ENCODE peak calls at places on chromosomes 16 and 17, in five cellular contexts. Z is fibroblast of mammary gland, V is bronchial epithelial cell, M is stomach, S is ovary. P is an unnamed sample.

GRCh38 chr17:48293319-48294192 is 136.5 kb downstream of the SKAP1 start:
- DNase-seq in Z (no peak), V (no peak), M (no peak), S (no peak), P (peak)

GRCh38 chr17:66210208-66210574 is 18.3 kb upstream of the CEP112 start:
- DNase-seq in Z (no peak), V (no peak), M (no peak), S (no peak), P (no peak)

GRCh38 chr16:48276102-48276501 is 28.8 kb upstream of the ABCC11 start:
- DNase-seq in Z (peak), V (no peak), M (no peak), S (no peak), P (peak)

GRCh38 chr17:8552582-8553320 is 77.8 kb downstream of the MYH10 start:
- DNase-seq in Z (peak), V (peak), M (no peak), S (no peak), P (no peak)

GRCh38 chr17:50097455-50097854 is 2.3 kb downstream of the PDK2 start:
- DNase-seq in Z (no peak), V (no peak), M (no peak), S (no peak), P (no peak)

GRCh38 chr16:10862432-10862831 is 14.6 kb upstream of the CIITA start:
- DNase-seq in Z (peak), V (peak), M (peak), S (no peak), P (peak)

GRCh38 chr17:41536741-41537613 is 8.9 kb upstream of the KRT19 start:
- DNase-seq in Z (no peak), V (no peak), M (no peak), S (no peak), P (no peak)

GRCh38 chr17:4858880-4859260 is 25.7 kb downstream of the MINK1 start:
- DNase-seq in Z (no peak), V (peak), M (peak), S (no peak), P (peak)

GRCh38 chr17:64017381-64017980 is 3.0 kb downstream of the ICAM2 start:
- DNase-seq in Z (no peak), V (no peak), M (no peak), S (no peak), P (no peak)

GRCh38 chr16:28098959-28099945 is 35.7 kb upstream of the GSG1L start:
- DNase-seq in Z (no peak), V (no peak), M (no peak), S (no peak), P (no peak)
- TF ChIP-seq CTCF in Z (no peak), V (no peak), M (no peak), S (no peak), P (no peak)

DNA sequence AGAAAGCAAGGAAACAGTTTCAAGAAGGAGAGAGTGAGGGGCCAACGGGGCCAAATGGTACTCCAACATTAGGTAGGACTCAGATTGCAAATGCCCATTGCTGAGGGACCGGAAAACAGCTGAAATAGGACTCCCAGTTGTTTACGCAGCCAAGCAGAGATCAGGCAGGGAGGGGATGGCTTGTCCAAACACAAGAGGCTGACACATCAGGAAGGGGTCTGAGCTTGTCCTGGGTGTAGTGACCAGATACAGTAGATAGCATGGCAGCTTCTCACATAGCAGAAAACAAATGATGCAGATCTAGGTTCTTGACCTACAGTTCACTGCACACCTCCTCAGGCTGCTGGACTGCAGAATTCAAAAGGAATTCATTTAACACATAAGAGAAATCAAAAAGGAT is 74.4 kb upstream of the MYOCD start:
- DNase-seq in Z (no peak), V (peak), M (no peak), S (no peak), P (peak)
- H3K4me3 ChIP-seq in Z (no peak), V (no peak), M (no peak), S (no peak), P (no peak)

DNA sequence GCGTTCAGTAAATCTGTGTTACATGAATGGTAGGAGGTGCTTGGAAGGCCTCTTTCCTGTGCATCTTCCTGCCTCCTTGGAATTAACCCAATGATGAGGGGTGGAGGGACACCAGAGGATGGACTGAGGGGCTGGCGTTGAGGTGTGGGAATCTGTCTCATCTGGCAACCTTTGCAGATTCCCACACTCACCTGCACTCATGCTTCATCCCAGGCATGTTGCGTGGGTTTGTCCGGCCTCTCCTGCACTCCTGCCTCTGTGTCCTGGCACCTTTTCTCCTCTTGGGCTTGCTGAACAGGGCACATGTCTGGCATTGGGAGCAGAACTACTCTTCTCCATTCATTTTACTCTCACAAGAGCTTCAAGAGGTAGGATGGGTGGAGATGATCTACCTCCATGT is 3.1 kb upstream of the IGFBP4 start:
- DNase-seq in Z (no peak), V (no peak), M (no peak), S (no peak), P (no peak)
- TF ChIP-seq CTCF in Z (no peak), V (no peak), M (no peak), S (no peak), P (no peak)

DNA sequence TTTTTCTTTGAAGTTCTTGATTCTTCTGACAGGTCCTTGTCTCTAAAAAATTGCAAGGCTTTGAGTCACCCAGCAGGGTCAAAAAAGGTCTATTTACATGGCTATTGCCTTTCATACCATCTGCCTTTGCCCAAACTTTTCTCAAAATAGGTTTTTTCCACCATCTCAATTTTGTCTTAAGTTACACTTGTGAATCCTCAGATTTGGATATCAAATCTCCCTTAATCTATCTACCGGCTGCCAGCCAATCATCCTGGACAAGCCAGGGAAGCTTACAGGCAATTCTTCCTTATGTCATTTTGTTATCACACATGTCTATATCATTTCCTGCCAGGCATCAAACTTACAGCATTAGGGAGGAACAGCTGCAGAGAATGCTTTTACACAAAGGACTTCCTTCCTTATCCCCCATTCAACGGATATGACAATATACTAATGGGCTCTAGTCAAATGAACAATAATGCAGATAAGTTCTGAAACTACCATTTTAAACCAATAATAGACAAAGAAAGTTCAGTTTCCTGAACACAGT is 104.1 kb upstream of the CORO6 start:
- DNase-seq in Z (peak), V (peak), M (no peak), S (no peak), P (peak)
- H3K4me3 ChIP-seq in Z (no peak), V (no peak), M (no peak), S (no peak), P (no peak)

GRCh38 chr17:55005520-55005919 is 37.0 kb downstream of the STXBP4 start:
- DNase-seq in Z (peak), V (peak), M (no peak), S (no peak), P (peak)
- TF ChIP-seq CTCF in Z (peak), V (peak), M (peak), S (no peak), P (peak)

GRCh38 chr17:43020789-43021738 is 1.1 kb downstream of the VAT1 start:
- DNase-seq in Z (peak), V (peak), M (peak), S (peak), P (peak)

GRCh38 chr17:43019418-43019817 is 2.8 kb downstream of the VAT1 start:
- DNase-seq in Z (peak), V (no peak), M (no peak), S (peak), P (no peak)

GRCh38 chr17:43018932-43019331 is 3.3 kb downstream of the VAT1 start:
- DNase-seq in Z (peak), V (no peak), M (no peak), S (no peak), P (no peak)

GRCh38 chr17:43021739-43022512 is at the start of gene VAT1:
- DNase-seq in Z (peak), V (peak), M (peak), S (peak), P (peak)

GRCh38 chr17:43020030-43020621 is 2.1 kb downstream of the VAT1 start:
- DNase-seq in Z (peak), V (no peak), M (no peak), S (no peak), P (no peak)
- H3K4me3 ChIP-seq in Z (peak), V (no peak), M (peak), S (no peak), P (no peak)

DNA sequence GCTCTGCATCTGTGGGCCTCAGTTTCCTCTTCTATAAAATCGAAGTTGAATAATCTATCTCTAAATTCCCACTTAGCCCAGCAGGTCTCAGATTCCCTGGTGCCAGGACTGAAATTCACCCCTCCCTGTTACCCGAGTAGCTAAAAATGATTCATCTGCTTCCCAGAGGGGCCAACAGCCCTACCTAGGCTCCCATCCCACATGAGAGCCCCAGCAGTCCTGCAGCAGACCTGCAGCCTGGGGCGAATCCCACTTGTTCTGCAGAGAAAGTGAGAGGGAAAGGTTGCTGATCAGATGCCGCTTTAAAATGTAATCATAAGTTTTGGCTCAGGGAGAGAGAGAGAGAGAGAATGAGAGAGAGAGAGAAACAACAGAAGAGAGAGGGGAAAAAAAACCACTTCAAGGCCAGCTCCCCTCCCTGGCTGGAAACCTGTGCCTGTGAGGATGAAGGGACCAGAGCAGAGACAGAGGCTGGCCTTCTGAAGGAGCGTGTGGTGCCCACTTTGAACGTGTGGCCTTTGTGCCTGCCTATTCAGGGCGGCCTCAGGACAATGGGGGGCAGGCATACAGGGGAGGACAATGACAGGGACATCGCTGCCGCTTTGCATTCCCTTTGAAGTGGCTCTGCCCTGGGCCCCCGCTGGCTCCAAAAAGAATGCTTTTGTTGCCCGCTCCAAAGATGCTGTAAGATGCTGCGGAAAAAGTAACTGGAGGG is 85.2 kb upstream of the NKD1 start:
- DNase-seq in Z (no peak), V (no peak), M (peak), S (no peak), P (no peak)
- TF ChIP-seq CTCF in Z (no peak), V (no peak), M (no peak), S (no peak), P (no peak)

P was measured in astrocyte of the spinal cord.